ENCODE peak calls at places on chromosomes 3 and 15, in nine cellular contexts. U is K562, Q is HepG2, L is HCT116, G is stomach, X is GM12878, A is transverse colon, B is prostate gland, Y is spleen. C is an unnamed sample. For H3K36me3, the result is how much of the 10 kb centered on the place peaks cover.

GRCh38 chr15:91142097-91142744 is 42.2 kb downstream of the SV2B start:
- DNase-seq in U (no peak), G (no peak), L (no peak), B (no peak), Y (no peak), Q (peak), X (no peak), A (no peak), C (no peak)

GRCh38 chr3:27976933-27977332 is 254.8 kb upstream of the EOMES start:
- DNase-seq in A (no peak), G (no peak), B (no peak), U (no peak), X (no peak), Q (no peak), L (no peak), Y (no peak), C (peak)

GRCh38 chr3:86978111-86978528 is 12.8 kb downstream of the VGLL3 start:
- DNase-seq in U (no peak), X (no peak), A (no peak), Y (no peak), B (no peak), L (no peak), G (no peak), Q (no peak), C (no peak)

GRCh38 chr3:96209703-96210102 is 604.7 kb upstream of the EPHA6 start:
- DNase-seq in U (no peak), B (no peak), Y (no peak), Q (no peak), X (no peak), A (no peak), L (no peak), G (no peak), C (no peak)

GRCh38 chr3:128495435-128495970 is 2.5 kb upstream of the GATA2 start:
- DNase-seq in B (no peak), U (no peak), L (no peak), Q (no peak), Y (peak), G (no peak), A (no peak), X (no peak), C (no peak)

GRCh38 chr3:40096561-40097506 is 212.7 kb upstream of the EIF1B start:
- DNase-seq in A (no peak), B (peak), G (peak), Y (no peak), X (no peak), U (no peak), L (no peak), Q (no peak), C (no peak)

GRCh38 chr3:121661376-121661775 is 673 bp upstream of the HCLS1 start:
- DNase-seq in X (no peak), Q (no peak), B (no peak), U (no peak), Y (no peak), G (no peak), L (no peak), A (peak), C (no peak)

GRCh38 chr15:67755264-67755663 is 70.0 kb upstream of the SKOR1 start:
- DNase-seq in X (no peak), Q (no peak), A (no peak), L (no peak), G (no peak), Y (no peak), U (no peak), B (no peak), C (no peak)

GRCh38 chr3:73781536-73781935 is 156.8 kb upstream of the PDZRN3 start:
- DNase-seq in Y (no peak), L (no peak), U (no peak), A (no peak), Q (no peak), G (no peak), X (no peak), B (no peak), C (no peak)

GRCh38 chr3:139292933-139293664 is 50.7 kb upstream of the MRPS22 start:
- DNase-seq in B (no peak), L (no peak), A (no peak), Q (peak), Y (no peak), G (no peak), U (no peak), X (no peak), C (no peak)

GRCh38 chr15:68314563-68314962 is 37.0 kb downstream of the FEM1B start:
- DNase-seq in Q (peak), U (no peak), Y (peak), A (no peak), G (peak), B (no peak), L (no peak), X (no peak), C (peak)

GRCh38 chr15:83512459-83512858 is 65.3 kb downstream of the SH3GL3 start:
- DNase-seq in X (no peak), G (no peak), L (no peak), B (no peak), U (no peak), Q (no peak), Y (no peak), A (no peak), C (no peak)

GRCh38 chr15:70048196-70048565 is 49.5 kb downstream of the TLE3 start:
- DNase-seq in U (no peak), Q (no peak), X (no peak), L (no peak), B (no peak), Y (peak), G (no peak), A (no peak), C (no peak)

DNA sequence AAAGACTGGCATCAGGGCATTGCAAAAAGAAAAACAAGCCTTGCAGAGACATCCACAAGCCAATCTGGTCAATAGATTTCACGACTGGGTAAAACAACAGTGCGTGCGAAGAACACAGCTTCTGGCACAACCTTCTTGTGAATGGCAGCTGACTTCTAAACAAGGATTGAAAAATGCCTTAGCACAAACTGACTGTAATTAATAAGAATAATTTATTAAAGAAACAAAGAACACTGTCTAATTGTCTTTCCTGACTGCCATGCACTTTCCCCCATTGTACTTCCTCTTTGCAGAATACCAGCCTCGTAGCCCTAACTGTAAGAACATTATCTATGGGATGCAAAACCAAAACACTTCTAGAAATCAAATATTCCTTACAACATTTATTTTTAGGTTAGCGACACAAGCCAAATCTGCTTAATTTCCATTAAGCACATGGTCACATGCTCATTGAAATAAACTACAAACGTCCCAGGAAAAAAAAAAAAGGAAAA is 6.5 kb downstream of the FOXP1 start:
- DNase-seq in L (no peak), U (no peak), B (no peak), Q (no peak), X (no peak), Y (no peak), A (no peak), G (no peak), C (no peak)
- H3K4me3 ChIP-seq in L (no peak), U (no peak), B (peak), Q (no peak), X (no peak), Y (peak), A (no peak), G (no peak), C (no peak)

GRCh38 chr3:98513136-98513535 is 9.6 kb downstream of the CLDND1 start:
- DNase-seq in A (no peak), G (no peak), X (no peak), L (peak), Q (no peak), B (no peak), Y (no peak), U (no peak), C (no peak)
- H3K36me3 ChIP-seq in A (under half), G (half or more), X (under half), L (under half), Q (under half), B (under half), Y (half or more), U (under half), C (half or more)

GRCh38 chr15:75202251-75203016 is 752 bp downstream of the C15orf39 start:
- DNase-seq in L (no peak), G (peak), Y (peak), X (no peak), Q (peak), U (peak), B (peak), A (peak), C (peak)
- TF ChIP-seq POLR2AphosphoS5 in L (peak), G (peak), Y (peak), X (peak), Q (no peak), U (no peak), B (peak), A (peak), C (peak)

GRCh38 chr15:79090487-79091203 is at the start of gene RASGRF1:
- DNase-seq in A (no peak), G (no peak), X (no peak), Q (no peak), Y (no peak), L (no peak), U (no peak), B (no peak), C (peak)
- H3K4me3 ChIP-seq in A (no peak), G (peak), X (no peak), Q (no peak), Y (peak), L (no peak), U (no peak), B (peak), C (no peak)

DNA sequence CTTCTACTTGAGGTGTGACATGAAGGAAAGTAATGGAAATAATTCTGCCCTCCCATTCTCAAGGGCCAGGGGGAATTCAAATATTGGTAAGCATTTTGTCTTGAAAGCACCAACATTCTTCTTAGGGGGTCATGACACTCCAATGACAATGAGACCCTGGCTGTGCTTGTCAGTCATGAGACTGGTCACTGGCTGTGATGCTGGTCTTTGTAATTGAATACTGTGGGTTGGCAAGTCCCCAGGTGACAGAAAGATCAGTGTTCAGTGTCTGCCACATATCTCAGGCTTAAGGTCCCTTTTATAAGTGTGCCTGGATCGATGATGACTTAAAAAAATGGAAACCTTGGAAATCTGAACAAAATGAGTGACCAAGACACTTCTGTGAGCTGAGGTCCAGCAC is 151.4 kb downstream of the SNRPN start:
- DNase-seq in G (no peak), Y (no peak), X (no peak), B (no peak), L (no peak), U (no peak), A (no peak), Q (no peak), C (no peak)
- H3K36me3 ChIP-seq in G (half or more), Y (half or more), X (under half), B (under half), L (under half), U (under half), A (under half), Q (under half), C (half or more)

C was measured in upper lobe of left lung.